ENCODE peak calls at places on chromosomes 13 and 19, in nine cellular contexts. X, F, W, G, N, O, P, V and U are unnamed samples.

GRCh38 chr19:47660435-47660832 is 51.5 kb downstream of the BICRA start:
- DNase-seq in X (no peak), F (no peak), W (no peak), G (peak), N (no peak), O (no peak), P (peak), V (no peak), U (no peak)

GRCh38 chr13:74870865-74871264 is 611.1 kb downstream of the TBC1D4 start:
- DNase-seq in X (no peak), F (no peak), W (no peak), G (no peak), N (no peak), O (no peak), P (peak), V (no peak), U (no peak)

GRCh38 chr13:44967656-44968451 is 21.4 kb downstream of the NUFIP1 start:
- DNase-seq in X (peak), F (no peak), W (no peak), G (no peak), N (no peak), O (no peak), P (peak), V (no peak), U (no peak)

GRCh38 chr19:30391554-30392551 is 19.7 kb downstream of the ZNF536 start:
- DNase-seq in X (no peak), F (no peak), W (no peak), G (no peak), N (no peak), O (no peak), P (no peak), V (no peak), U (no peak)

GRCh38 chr13:41557719-41558118 is 100.4 kb downstream of the RGCC start:
- DNase-seq in X (no peak), F (no peak), W (no peak), G (no peak), N (no peak), O (no peak), P (no peak), V (no peak), U (no peak)

GRCh38 chr19:28934626-28935025 is 278.3 kb downstream of the UQCRFS1 start:
- DNase-seq in X (peak), F (no peak), W (no peak), G (no peak), N (no peak), O (no peak), P (no peak), V (no peak), U (no peak)

GRCh38 chr19:49362926-49363264 is 679 bp upstream of the TEAD2 start:
- DNase-seq in X (no peak), F (no peak), W (peak), G (peak), N (no peak), O (no peak), P (no peak), V (no peak), U (no peak)

GRCh38 chr13:77563110-77563509 is 27.6 kb downstream of the SCEL start:
- DNase-seq in X (no peak), F (no peak), W (no peak), G (no peak), N (no peak), O (no peak), P (no peak), V (no peak), U (no peak)

GRCh38 chr19:6790194-6791128 is 18.0 kb downstream of the VAV1 start:
- DNase-seq in X (no peak), F (no peak), W (no peak), G (no peak), N (no peak), O (no peak), P (no peak), V (no peak), U (no peak)

GRCh38 chr19:13727798-13728197 is 36.5 kb upstream of the MRI1 start:
- DNase-seq in X (no peak), F (no peak), W (no peak), G (no peak), N (no peak), O (no peak), P (no peak), V (no peak), U (no peak)

GRCh38 chr13:61880576-61881283 is 465.1 kb upstream of the PCDH20 start:
- DNase-seq in X (no peak), F (no peak), W (no peak), G (peak), N (no peak), O (no peak), P (peak), V (no peak), U (no peak)

GRCh38 chr19:16889883-16890460 is 1.2 kb downstream of the F2RL3 start:
- DNase-seq in X (no peak), F (no peak), W (no peak), G (no peak), N (no peak), O (no peak), P (no peak), V (no peak), U (no peak)

GRCh38 chr19:18340990-18341868 is 831 bp downstream of the PGPEP1 start:
- DNase-seq in X (peak), F (no peak), W (peak), G (no peak), N (peak), O (no peak), P (no peak), V (peak), U (no peak)

GRCh38 chr13:33235078-33235477 is 50.5 kb downstream of the STARD13 start:
- DNase-seq in X (peak), F (no peak), W (no peak), G (no peak), N (no peak), O (no peak), P (no peak), V (no peak), U (no peak)

GRCh38 chr13:30107126-30107525 is 200.2 kb downstream of the KATNAL1 start:
- DNase-seq in X (no peak), F (no peak), W (no peak), G (no peak), N (no peak), O (no peak), P (no peak), V (no peak), U (no peak)

GRCh38 chr19:42474743-42475142 is 32.0 kb upstream of the CXCL17 start:
- DNase-seq in X (no peak), F (no peak), W (no peak), G (no peak), N (no peak), O (no peak), P (no peak), V (no peak), U (no peak)

GRCh38 chr13:30373727-30374126 is 48.6 kb upstream of the UBE2L5 start:
- DNase-seq in X (no peak), F (no peak), W (no peak), G (no peak), N (no peak), O (no peak), P (no peak), V (no peak), U (no peak)

GRCh38 chr13:26914624-26915023 is 154.0 kb upstream of the GPR12 start:
- DNase-seq in X (no peak), F (peak), W (no peak), G (no peak), N (no peak), O (no peak), P (no peak), V (no peak), U (peak)

GRCh38 chr13:110354715-110355473 is 47.8 kb downstream of the COL4A2 start:
- DNase-seq in X (peak), F (no peak), W (no peak), G (no peak), N (no peak), O (no peak), P (no peak), V (no peak), U (no peak)

GRCh38 chr19:50679177-50680125 is 30.2 kb downstream of the C19orf81 start:
- DNase-seq in X (peak), F (no peak), W (peak), G (peak), N (peak), O (no peak), P (peak), V (peak), U (peak)

GRCh38 chr13:40028446-40028845 is 373.0 kb downstream of the COG6 start:
- DNase-seq in X (no peak), F (no peak), W (no peak), G (no peak), N (no peak), O (no peak), P (no peak), V (no peak), U (no peak)

GRCh38 chr19:9165256-9165655 is 13.5 kb upstream of the OR7D2 start:
- DNase-seq in X (no peak), F (no peak), W (no peak), G (no peak), N (no peak), O (no peak), P (no peak), V (no peak), U (no peak)

GRCh38 chr13:30416471-30416870 is 5.8 kb upstream of the UBE2L5 start:
- DNase-seq in X (no peak), F (no peak), W (no peak), G (no peak), N (no peak), O (no peak), P (no peak), V (no peak), U (no peak)

GRCh38 chr19:4388171-4389063 is 11.9 kb downstream of the SH3GL1 start:
- DNase-seq in X (no peak), F (no peak), W (no peak), G (no peak), N (no peak), O (no peak), P (no peak), V (no peak), U (no peak)

GRCh38 chr13:20301391-20302071 is 69.4 kb upstream of the GJB6 start:
- DNase-seq in X (no peak), F (no peak), W (no peak), G (no peak), N (no peak), O (no peak), P (no peak), V (peak), U (no peak)

GRCh38 chr13:51241720-51242119 is 19.5 kb downstream of the FAM124A start:
- DNase-seq in X (no peak), F (no peak), W (no peak), G (no peak), N (no peak), O (no peak), P (no peak), V (no peak), U (no peak)

GRCh38 chr19:41882568-41883462 is at the start of gene ARHGEF1:
- DNase-seq in X (peak), F (no peak), W (peak), G (peak), N (no peak), O (no peak), P (no peak), V (no peak), U (peak)

GRCh38 chr19:17097593-17098126 is 22.1 kb downstream of the MYO9B start:
- DNase-seq in X (peak), F (no peak), W (no peak), G (peak), N (no peak), O (no peak), P (peak), V (no peak), U (no peak)

GRCh38 chr13:36685912-36686311 is 12.1 kb downstream of the SERTM1 start:
- DNase-seq in X (no peak), F (no peak), W (no peak), G (no peak), N (no peak), O (no peak), P (no peak), V (no peak), U (no peak)

GRCh38 chr19:14835011-14835410 is at the start of the genes OR7A5 and OR7C1:
- DNase-seq in X (no peak), F (no peak), W (no peak), G (no peak), N (no peak), O (no peak), P (no peak), V (no peak), U (no peak)

GRCh38 chr13:67416047-67416925 is 186.2 kb upstream of the PCDH9 start:
- DNase-seq in X (peak), F (no peak), W (no peak), G (peak), N (no peak), O (no peak), P (peak), V (no peak), U (no peak)

GRCh38 chr13:51870616-51871015 is 8.8 kb downstream of the CCDC70 start:
- DNase-seq in X (no peak), F (no peak), W (no peak), G (no peak), N (no peak), O (no peak), P (no peak), V (no peak), U (no peak)

GRCh38 chr13:42259515-42259914 is 12.4 kb upstream of the AKAP11 start:
- DNase-seq in X (no peak), F (no peak), W (no peak), G (no peak), N (no peak), O (no peak), P (no peak), V (no peak), U (no peak)